ENCODE peak calls at places on chromosome 22, in ten cellular contexts. W, B, P, O, D, L, K, S, H and C are unnamed samples. For H3K4me1, the result is how much of the 10 kb centered on the place peaks cover.

GRCh38 chr22:43118953-43119458 is 8.5 kb downstream of the BIK start:
- DNase-seq in W (no peak), B (no peak), P (no peak), O (peak), D (no peak), L (no peak), K (no peak), S (no peak), H (no peak), C (no peak)

GRCh38 chr22:48760481-48761238 is 1067.0 kb downstream of the BRD1 start:
- DNase-seq in W (no peak), B (no peak), P (peak), O (no peak), D (no peak), L (peak), K (peak), S (no peak), H (no peak), C (no peak)

GRCh38 chr22:29253561-29254282 is 14.1 kb downstream of the RHBDD3 start:
- DNase-seq in W (no peak), B (peak), P (no peak), O (no peak), D (no peak), L (peak), K (no peak), S (no peak), H (no peak), C (no peak)

GRCh38 chr22:42946551-42947198 is 68.3 kb downstream of the PACSIN2 start:
- DNase-seq in W (no peak), B (no peak), P (no peak), O (no peak), D (no peak), L (no peak), K (no peak), S (no peak), H (no peak), C (no peak)

GRCh38 chr22:36587289-36588154 is 58.6 kb upstream of the EIF3D start:
- DNase-seq in W (no peak), B (peak), P (no peak), O (no peak), D (peak), L (no peak), K (no peak), S (no peak), H (no peak), C (no peak)

GRCh38 chr22:41504397-41504796 is 35.5 kb downstream of the ACO2 start:
- DNase-seq in W (peak), B (peak), P (no peak), O (no peak), D (no peak), L (no peak), K (no peak), S (no peak), H (peak), C (no peak)

GRCh38 chr22:47300698-47301405 is 538.4 kb downstream of the TBC1D22A start:
- DNase-seq in W (no peak), B (no peak), P (no peak), O (no peak), D (no peak), L (peak), K (no peak), S (no peak), H (no peak), C (no peak)

GRCh38 chr22:19325296-19325950 is 33.9 kb upstream of the CLTCL1 start:
- DNase-seq in W (no peak), B (peak), P (no peak), O (no peak), D (peak), L (no peak), K (no peak), S (no peak), H (no peak), C (no peak)

GRCh38 chr22:42190274-42190673 is 59.7 kb upstream of the CYP2D6 start:
- DNase-seq in W (no peak), B (peak), P (no peak), O (no peak), D (peak), L (no peak), K (no peak), S (no peak), H (no peak), C (no peak)

GRCh38 chr22:23849009-23850006 is 8.4 kb upstream of the SLC2A11 start:
- DNase-seq in W (peak), B (peak), P (peak), O (peak), D (peak), L (peak), K (peak), S (peak), H (peak), C (peak)

GRCh38 chr22:50081426-50082196 is 3.6 kb downstream of the MLC1 start:
- DNase-seq in W (no peak), B (no peak), P (no peak), O (no peak), D (no peak), L (no peak), K (no peak), S (no peak), H (no peak), C (no peak)

GRCh38 chr22:33350961-33351360 is 292.8 kb upstream of the SYN3 start:
- DNase-seq in W (no peak), B (peak), P (no peak), O (no peak), D (no peak), L (no peak), K (no peak), S (no peak), H (no peak), C (no peak)

GRCh38 chr22:24271406-24271760 is 752 bp downstream of the SPECC1L start:
- DNase-seq in W (no peak), B (peak), P (peak), O (no peak), D (peak), L (no peak), K (peak), S (peak), H (no peak), C (peak)

GRCh38 chr22:36946436-36947158 is 33.2 kb downstream of the CSF2RB start:
- DNase-seq in W (no peak), B (no peak), P (no peak), O (no peak), D (peak), L (no peak), K (no peak), S (no peak), H (no peak), C (no peak)

GRCh38 chr22:42335839-42336378 is 65.5 kb upstream of the TCF20 start:
- DNase-seq in W (no peak), B (no peak), P (no peak), O (no peak), D (no peak), L (no peak), K (no peak), S (no peak), H (no peak), C (peak)

GRCh38 chr22:37184816-37185541 is 3.1 kb downstream of the C1QTNF6 start:
- DNase-seq in W (no peak), B (no peak), P (no peak), O (no peak), D (no peak), L (no peak), K (no peak), S (no peak), H (no peak), C (no peak)

GRCh38 chr22:32339190-32340012 is 18.3 kb upstream of the RFPL3 start:
- DNase-seq in W (no peak), B (no peak), P (no peak), O (no peak), D (no peak), L (peak), K (no peak), S (no peak), H (no peak), C (no peak)

GRCh38 chr22:50012201-50013181 is at the start of gene IL17REL:
- DNase-seq in W (no peak), B (no peak), P (no peak), O (peak), D (no peak), L (peak), K (peak), S (no peak), H (no peak), C (no peak)

GRCh38 chr22:37018815-37019308 is 385 bp downstream of the TST start:
- DNase-seq in W (no peak), B (peak), P (peak), O (peak), D (peak), L (peak), K (peak), S (peak), H (peak), C (peak)

GRCh38 chr22:22235564-22235963 is 9.0 kb upstream of the VPREB1 start:
- DNase-seq in W (no peak), B (peak), P (no peak), O (peak), D (no peak), L (no peak), K (peak), S (no peak), H (no peak), C (peak)

GRCh38 chr22:24134090-24134846 is 47.0 kb upstream of the SUSD2 start:
- DNase-seq in W (no peak), B (no peak), P (peak), O (peak), D (peak), L (peak), K (no peak), S (peak), H (no peak), C (peak)

GRCh38 chr22:35315141-35315854 is 15.6 kb downstream of the TOM1 start:
- DNase-seq in W (no peak), B (no peak), P (no peak), O (no peak), D (no peak), L (no peak), K (no peak), S (no peak), H (peak), C (no peak)

GRCh38 chr22:50260801-50261614 is 475 bp downstream of the MAPK12 start:
- DNase-seq in W (no peak), B (no peak), P (no peak), O (no peak), D (peak), L (peak), K (peak), S (no peak), H (no peak), C (peak)

GRCh38 chr22:50599816-50600454 is 658 bp upstream of the MAPK8IP2 start:
- DNase-seq in W (no peak), B (no peak), P (no peak), O (peak), D (peak), L (peak), K (peak), S (peak), H (no peak), C (peak)

GRCh38 chr22:32080904-32081303 is 37.8 kb downstream of the SLC5A1 start:
- DNase-seq in W (no peak), B (peak), P (no peak), O (peak), D (peak), L (peak), K (peak), S (no peak), H (no peak), C (peak)

GRCh38 chr22:27749597-27750225 is 51.8 kb downstream of the MN1 start:
- DNase-seq in W (no peak), B (peak), P (no peak), O (no peak), D (peak), L (no peak), K (peak), S (peak), H (no peak), C (peak)

DNA sequence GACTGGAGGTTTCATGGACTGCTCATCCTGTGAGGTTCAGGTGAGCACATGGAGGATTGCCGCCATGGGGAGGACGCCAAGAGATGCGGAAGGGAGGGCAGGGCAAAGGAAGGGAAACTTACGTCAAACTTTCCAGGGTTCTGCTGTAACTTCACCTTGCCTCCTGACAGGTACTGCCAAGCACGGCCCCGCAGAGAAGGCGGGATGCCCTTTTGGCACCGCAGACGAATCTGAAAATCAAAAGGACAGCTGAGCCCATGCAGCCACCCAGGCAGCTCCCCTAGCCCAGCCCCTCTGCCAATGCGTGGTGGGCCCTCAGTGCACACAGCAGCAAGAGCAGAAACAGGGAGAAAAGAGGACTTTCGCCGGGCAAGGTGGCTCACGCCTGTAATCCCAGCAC is 10.0 kb upstream of the CASTOR1 start:
- DNase-seq in W (no peak), B (no peak), P (no peak), O (no peak), D (no peak), L (no peak), K (no peak), S (no peak), H (no peak), C (no peak)
- H3K4me1 ChIP-seq in W (under half), B (under half), P (under half), O (under half), D (under half), L (half or more), K (under half), S (under half), H (under half), C (half or more)

GRCh38 chr22:18024956-18025720 is 777 bp upstream of the MICAL3 start:
- DNase-seq in W (no peak), B (no peak), P (no peak), O (no peak), D (no peak), L (no peak), K (no peak), S (no peak), H (no peak), C (no peak)
- H3K4me1 ChIP-seq in W (under half), B (under half), P (under half), O (under half), D (under half), L (under half), K (under half), S (under half), H (half or more), C (under half)

GRCh38 chr22:44144046-44144569 is 36.6 kb upstream of the PARVG start:
- DNase-seq in W (no peak), B (no peak), P (no peak), O (no peak), D (no peak), L (no peak), K (no peak), S (no peak), H (no peak), C (no peak)

GRCh38 chr22:44146088-44146861 is 34.5 kb upstream of the PARVG start:
- DNase-seq in W (no peak), B (no peak), P (no peak), O (no peak), D (no peak), L (no peak), K (no peak), S (no peak), H (no peak), C (no peak)

GRCh38 chr22:44143596-44143995 is 37.1 kb upstream of the PARVG start:
- DNase-seq in W (no peak), B (no peak), P (no peak), O (no peak), D (no peak), L (no peak), K (no peak), S (no peak), H (no peak), C (no peak)

GRCh38 chr22:44147036-44147645 is 33.6 kb upstream of the PARVG start:
- DNase-seq in W (no peak), B (no peak), P (no peak), O (no peak), D (no peak), L (no peak), K (no peak), S (no peak), H (no peak), C (no peak)

DNA sequence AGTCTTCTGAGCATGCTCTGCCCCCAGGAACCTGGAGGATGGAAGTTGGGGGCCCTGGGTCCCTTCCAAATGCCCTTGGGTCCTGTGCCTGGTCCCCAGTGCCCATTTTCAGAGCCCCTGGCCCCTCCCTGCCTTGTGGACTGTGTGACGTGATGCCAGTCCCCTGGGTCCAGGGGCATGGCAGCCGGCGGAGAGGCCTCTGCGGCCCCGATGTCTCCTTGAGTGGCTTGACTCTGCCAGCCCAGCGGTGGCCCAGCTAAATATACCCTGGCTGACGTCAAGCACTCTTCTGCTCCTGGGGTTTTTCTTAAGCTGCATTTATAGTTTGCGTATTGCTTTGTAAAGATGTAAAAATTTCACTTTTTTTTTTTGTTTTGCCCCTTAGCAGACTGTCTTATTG is 35.2 kb upstream of the PARVG start:
- DNase-seq in W (no peak), B (no peak), P (no peak), O (no peak), D (no peak), L (no peak), K (no peak), S (no peak), H (no peak), C (no peak)
- H3K4me1 ChIP-seq in W (under half), B (under half), P (under half), O (under half), D (under half), L (under half), K (under half), S (under half), H (under half), C (under half)

GRCh38 chr22:40334060-40334459 is 12.2 kb upstream of the ADSL start:
- DNase-seq in W (no peak), B (no peak), P (no peak), O (no peak), D (no peak), L (no peak), K (no peak), S (no peak), H (no peak), C (no peak)

GRCh38 chr22:40332319-40332781 is 13.9 kb upstream of the ADSL start:
- DNase-seq in W (no peak), B (peak), P (no peak), O (no peak), D (peak), L (no peak), K (peak), S (no peak), H (no peak), C (no peak)

GRCh38 chr22:40329021-40329456 is 17.3 kb upstream of the ADSL start:
- DNase-seq in W (no peak), B (no peak), P (no peak), O (no peak), D (no peak), L (no peak), K (no peak), S (no peak), H (no peak), C (no peak)

GRCh38 chr22:40329466-40329865 is 16.8 kb upstream of the ADSL start:
- DNase-seq in W (no peak), B (no peak), P (no peak), O (no peak), D (no peak), L (no peak), K (no peak), S (no peak), H (no peak), C (no peak)

GRCh38 chr22:40331706-40332105 is 14.6 kb upstream of the ADSL start:
- DNase-seq in W (no peak), B (no peak), P (no peak), O (no peak), D (no peak), L (no peak), K (no peak), S (no peak), H (no peak), C (no peak)
- H3K4me1 ChIP-seq in W (under half), B (under half), P (under half), O (under half), D (under half), L (under half), K (under half), S (under half), H (under half), C (under half)

GRCh38 chr22:46056169-46057041 is 79.4 kb upstream of the WNT7B start:
- DNase-seq in W (no peak), B (peak), P (peak), O (peak), D (peak), L (peak), K (no peak), S (peak), H (no peak), C (no peak)

GRCh38 chr22:46054878-46055158 is 77.9 kb upstream of the WNT7B start:
- DNase-seq in W (no peak), B (no peak), P (no peak), O (no peak), D (peak), L (no peak), K (no peak), S (no peak), H (no peak), C (no peak)

GRCh38 chr22:46055176-46055850 is 78.4 kb upstream of the WNT7B start:
- DNase-seq in W (no peak), B (peak), P (peak), O (peak), D (peak), L (peak), K (no peak), S (peak), H (no peak), C (no peak)

GRCh38 chr22:46057206-46057605 is 80.2 kb upstream of the WNT7B start:
- DNase-seq in W (no peak), B (no peak), P (peak), O (peak), D (peak), L (peak), K (no peak), S (peak), H (no peak), C (no peak)

DNA sequence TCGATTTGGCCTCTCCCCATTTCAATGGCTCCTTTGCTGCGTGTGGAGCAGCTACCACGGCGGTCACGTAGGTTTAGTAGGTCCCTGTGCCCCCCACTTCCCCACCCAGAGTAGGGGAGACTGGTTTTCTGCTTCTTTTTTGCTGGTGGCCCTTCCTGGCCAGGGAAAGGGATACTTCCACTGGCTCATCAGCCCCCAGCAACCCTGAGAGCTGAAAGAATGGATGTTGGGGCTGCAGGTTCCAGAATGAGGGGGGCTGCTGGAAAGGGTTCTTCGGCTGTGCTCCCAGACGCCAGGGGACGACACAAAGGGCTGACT is 78.8 kb upstream of the WNT7B start:
- DNase-seq in W (no peak), B (no peak), P (no peak), O (no peak), D (no peak), L (no peak), K (no peak), S (no peak), H (no peak), C (no peak)
- H3K4me1 ChIP-seq in W (under half), B (under half), P (half or more), O (half or more), D (under half), L (half or more), K (under half), S (under half), H (half or more), C (half or more)